ENCODE peak calls at places on chromosomes 3 and 15, in six cellular contexts. E is heart left ventricle, Q is cardiac muscle cell, Z is omental fat pad, N is Panc1, R is Peyer's patch. C is an unnamed sample.

GRCh38 chr15:100731259-100732156 is 129.1 kb downstream of the ASB7 start:
- DNase-seq in E (no peak), Q (no peak), Z (no peak), N (no peak), R (no peak), C (no peak)

GRCh38 chr3:143109861-143110260 is 9.7 kb upstream of the CHST2 start:
- DNase-seq in E (no peak), Q (no peak), Z (no peak), N (no peak), R (no peak), C (no peak)

GRCh38 chr3:40657623-40658022 is 132.9 kb downstream of the ZNF621 start:
- DNase-seq in E (no peak), Q (no peak), Z (no peak), N (no peak), R (no peak), C (no peak)

GRCh38 chr15:57752426-57752825 is 45.9 kb downstream of the POLR2M start:
- DNase-seq in E (peak), Q (peak), Z (no peak), N (no peak), R (no peak), C (no peak)

GRCh38 chr3:37689645-37690356 is 171.9 kb upstream of the CTDSPL start:
- DNase-seq in E (no peak), Q (no peak), Z (no peak), N (no peak), R (no peak), C (no peak)

GRCh38 chr3:25235033-25235432 is 193.0 kb upstream of the RARB start:
- DNase-seq in E (no peak), Q (no peak), Z (no peak), N (no peak), R (no peak), C (no peak)

GRCh38 chr3:52872245-52872644 is 25.1 kb downstream of the STIMATE start:
- DNase-seq in E (no peak), Q (no peak), Z (no peak), N (no peak), R (no peak), C (no peak)

GRCh38 chr15:92780816-92781215 is 119.3 kb upstream of the CHD2 start:
- DNase-seq in E (no peak), Q (no peak), Z (no peak), N (no peak), R (no peak), C (no peak)

GRCh38 chr3:39668420-39668819 is 141.0 kb upstream of the MYRIP start:
- DNase-seq in E (no peak), Q (peak), Z (no peak), N (no peak), R (no peak), C (no peak)

GRCh38 chr15:22838292-22839042 is at the start of gene NIPA2:
- DNase-seq in E (peak), Q (peak), Z (peak), N (peak), R (peak), C (peak)
- TF ChIP-seq CTCF in E (no peak), Q (no peak), Z (no peak), N (no peak), R (no peak), C (no peak)

GRCh38 chr3:190053919-190054672 is 66.6 kb downstream of the P3H2 start:
- DNase-seq in E (no peak), Q (no peak), Z (no peak), N (no peak), R (no peak), C (no peak)
- TF ChIP-seq CTCF in E (no peak), Q (peak), Z (no peak), N (no peak), R (no peak), C (no peak)

DNA sequence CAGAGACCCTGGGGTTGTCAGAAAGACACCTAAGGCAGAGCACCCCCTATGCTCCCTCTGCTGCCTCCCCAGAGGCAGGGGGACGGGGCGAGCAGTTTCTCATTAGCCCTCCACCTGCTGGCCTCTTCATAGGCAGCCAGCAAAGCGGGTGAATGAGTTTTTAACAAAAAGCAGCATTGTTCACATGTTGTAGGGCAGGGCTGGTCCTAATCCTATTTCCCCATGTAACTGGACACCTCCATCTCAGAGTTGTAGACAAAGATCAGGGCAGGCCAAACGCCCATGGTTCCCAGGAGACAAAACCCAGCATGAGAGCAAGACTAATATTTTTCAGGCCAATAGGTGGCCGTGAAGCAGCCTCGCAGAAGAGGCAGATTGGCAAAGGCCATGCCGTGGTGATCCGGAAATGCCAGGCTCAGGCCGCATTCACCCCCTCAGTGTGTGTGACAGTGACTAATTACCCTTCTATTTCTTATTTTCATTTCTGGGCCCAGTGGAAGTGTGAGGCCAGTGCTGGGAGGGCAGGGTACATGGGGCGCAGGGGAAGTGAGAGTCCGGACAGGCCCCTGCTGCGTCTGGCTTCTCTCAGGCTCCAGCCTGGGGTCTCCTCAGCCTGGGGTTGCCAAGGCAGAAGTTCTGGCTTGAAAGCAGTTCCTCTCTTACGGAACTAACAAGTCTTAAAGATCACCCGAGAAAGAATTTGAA is 64.7 kb downstream of the BOC start:
- DNase-seq in E (no peak), Q (peak), Z (no peak), N (no peak), R (peak), C (no peak)
- TF ChIP-seq CTCF in E (peak), Q (peak), Z (no peak), N (no peak), R (no peak), C (no peak)

DNA sequence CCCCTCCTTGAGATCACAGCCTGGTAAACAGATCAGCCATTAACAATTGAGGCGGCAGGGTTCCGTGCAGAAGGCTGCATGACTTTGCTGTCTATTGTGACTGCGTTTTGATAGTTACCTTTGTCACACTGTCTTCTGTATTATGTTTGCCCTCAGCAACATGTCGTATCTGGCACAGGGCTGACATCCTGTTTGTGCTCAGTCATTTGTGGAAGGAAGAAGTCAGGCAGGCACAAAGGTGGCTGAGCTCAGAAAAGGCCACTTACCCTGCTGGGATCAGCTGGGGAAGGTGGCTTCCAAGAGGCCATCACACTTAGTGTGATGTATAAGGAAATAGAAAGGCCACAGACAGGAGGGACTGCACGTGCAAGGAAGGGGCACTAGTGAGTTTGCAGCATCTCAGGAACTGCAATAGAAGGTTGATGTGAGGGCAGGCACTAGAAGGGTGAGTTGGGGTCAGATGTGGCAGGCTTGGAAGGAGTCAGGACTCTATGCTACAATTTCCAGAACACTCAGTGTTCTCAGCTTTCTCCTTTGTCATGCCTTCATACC is 13.4 kb downstream of the PML start:
- DNase-seq in E (no peak), Q (no peak), Z (no peak), N (no peak), R (peak), C (no peak)
- TF ChIP-seq CTCF in E (no peak), Q (no peak), Z (no peak), N (no peak), R (no peak), C (no peak)